ENCODE peak calls at places on chromosome 5, in seven cellular contexts. One of them, this sample, is unnamed.

GRCh38 chr5:113061851-113062631 is 85.4 kb downstream of the DCP2 start:
- DNase-seq in H1: no peak
- DNase-seq in IMR-90: peak
- DNase-seq in neuronal stem cell: no peak
- DNase-seq in trophoblast cell: no peak
- DNase-seq in H9: peak
- DNase-seq in mesenchymal stem cell: peak
- DNase-seq in this sample: no peak

GRCh38 chr5:652023-652515 is 39.9 kb downstream of the CEP72 start:
- DNase-seq in H1: peak
- DNase-seq in IMR-90: no peak
- DNase-seq in mesenchymal stem cell: no peak
- DNase-seq in H9: no peak
- DNase-seq in trophoblast cell: no peak
- DNase-seq in neuronal stem cell: no peak
- DNase-seq in this sample: no peak

GRCh38 chr5:23820764-23821471 is 313.5 kb downstream of the PRDM9 start:
- DNase-seq in H1: no peak
- DNase-seq in trophoblast cell: no peak
- DNase-seq in mesenchymal stem cell: peak
- DNase-seq in IMR-90: peak
- DNase-seq in H9: no peak
- DNase-seq in neuronal stem cell: no peak
- DNase-seq in this sample: peak

GRCh38 chr5:173245319-173246134 is 10.5 kb upstream of the NKX2-5 start:
- DNase-seq in H9: peak
- DNase-seq in H1: no peak
- DNase-seq in neuronal stem cell: no peak
- DNase-seq in mesenchymal stem cell: peak
- DNase-seq in IMR-90: no peak
- DNase-seq in trophoblast cell: no peak
- DNase-seq in this sample: peak

GRCh38 chr5:102481044-102481715 is 17.6 kb downstream of the SLCO6A1 start:
- DNase-seq in H1: no peak
- DNase-seq in trophoblast cell: no peak
- DNase-seq in H9: no peak
- DNase-seq in neuronal stem cell: no peak
- DNase-seq in mesenchymal stem cell: peak
- DNase-seq in IMR-90: no peak
- DNase-seq in this sample: no peak

GRCh38 chr5:171401167-171401947 is 13.7 kb downstream of the NPM1 start:
- DNase-seq in H9: no peak
- DNase-seq in IMR-90: no peak
- DNase-seq in neuronal stem cell: no peak
- DNase-seq in trophoblast cell: no peak
- DNase-seq in H1: no peak
- DNase-seq in mesenchymal stem cell: no peak
- DNase-seq in this sample: no peak

GRCh38 chr5:103587185-103587748 is 24.7 kb upstream of the NUDT12 start:
- DNase-seq in H9: no peak
- DNase-seq in IMR-90: peak
- DNase-seq in neuronal stem cell: peak
- DNase-seq in trophoblast cell: no peak
- DNase-seq in mesenchymal stem cell: peak
- DNase-seq in H1: no peak
- DNase-seq in this sample: peak

GRCh38 chr5:89346573-89346972 is 463.6 kb upstream of the MEF2C start:
- DNase-seq in H1: no peak
- DNase-seq in IMR-90: peak
- DNase-seq in trophoblast cell: no peak
- DNase-seq in H9: no peak
- DNase-seq in neuronal stem cell: no peak
- DNase-seq in mesenchymal stem cell: peak
- DNase-seq in this sample: no peak

GRCh38 chr5:99445805-99446204 is 517.0 kb upstream of the CHD1 start:
- DNase-seq in H9: no peak
- DNase-seq in trophoblast cell: no peak
- DNase-seq in H1: no peak
- DNase-seq in mesenchymal stem cell: no peak
- DNase-seq in IMR-90: no peak
- DNase-seq in neuronal stem cell: no peak
- DNase-seq in this sample: no peak

GRCh38 chr5:8865686-8866374 is 680.0 kb downstream of the SEMA5A start:
- DNase-seq in trophoblast cell: no peak
- DNase-seq in neuronal stem cell: no peak
- DNase-seq in H9: no peak
- DNase-seq in mesenchymal stem cell: no peak
- DNase-seq in IMR-90: no peak
- DNase-seq in H1: no peak
- DNase-seq in this sample: no peak

GRCh38 chr5:1186351-1187233 is 14.8 kb upstream of the SLC6A19 start:
- DNase-seq in trophoblast cell: no peak
- DNase-seq in H9: no peak
- DNase-seq in neuronal stem cell: no peak
- DNase-seq in IMR-90: no peak
- DNase-seq in mesenchymal stem cell: no peak
- DNase-seq in H1: no peak
- DNase-seq in this sample: no peak

GRCh38 chr5:168802337-168802736 is 223.2 kb upstream of the PANK3 start:
- DNase-seq in mesenchymal stem cell: no peak
- DNase-seq in neuronal stem cell: no peak
- DNase-seq in H9: no peak
- DNase-seq in trophoblast cell: no peak
- DNase-seq in IMR-90: no peak
- DNase-seq in H1: no peak
- DNase-seq in this sample: no peak

DNA sequence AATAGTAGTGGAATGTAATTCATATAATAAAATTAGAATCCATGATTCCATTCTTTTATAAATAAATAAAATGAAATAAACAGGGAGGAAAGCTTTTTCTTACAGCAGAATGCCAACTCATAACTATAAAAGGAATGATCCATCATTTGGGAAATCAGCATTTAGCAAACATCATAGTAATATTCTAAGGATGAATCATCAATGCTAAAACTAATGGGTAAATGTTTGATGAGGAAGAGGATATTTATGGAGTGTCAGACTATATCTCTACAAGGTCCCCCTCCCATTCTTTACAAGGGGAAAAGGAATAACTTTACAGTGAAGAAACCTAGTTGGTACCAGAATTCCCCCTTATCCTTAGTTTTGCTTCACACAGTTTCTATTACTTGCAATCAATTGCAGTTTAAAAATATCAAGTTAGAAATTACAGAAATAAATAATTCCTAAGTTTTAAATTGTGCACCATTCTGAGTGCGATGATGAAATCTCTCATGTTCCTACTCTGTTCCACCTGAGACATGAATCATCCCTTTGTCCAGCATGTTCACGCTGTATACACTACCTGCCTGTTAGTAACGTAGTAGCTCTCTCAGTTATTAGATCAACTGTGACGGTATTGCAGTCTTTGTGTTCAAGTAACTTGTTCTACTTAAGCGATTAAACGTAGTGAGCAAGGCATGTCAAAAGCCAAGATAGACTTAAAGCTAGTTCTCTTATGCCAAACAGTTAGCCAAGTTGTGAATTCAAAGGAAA is 14.2 kb upstream of the JAKMIP2 start:
- DNase-seq in H1: no peak
- DNase-seq in mesenchymal stem cell: no peak
- DNase-seq in IMR-90: no peak
- DNase-seq in neuronal stem cell: no peak
- DNase-seq in H9: no peak
- DNase-seq in trophoblast cell: no peak
- DNase-seq in this sample: no peak
- H4K8ac ChIP-seq in H1: no peak
- H4K8ac ChIP-seq in mesenchymal stem cell: no peak
- H4K8ac ChIP-seq in IMR-90: no peak
- H4K8ac ChIP-seq in neuronal stem cell: no peak
- H4K8ac ChIP-seq in H9: no peak
- H4K8ac ChIP-seq in trophoblast cell: no peak
- H4K8ac ChIP-seq in this sample: no peak

GRCh38 chr5:77318060-77318459 is 107.6 kb downstream of the PDE8B start:
- DNase-seq in neuronal stem cell: no peak
- DNase-seq in H1: no peak
- DNase-seq in trophoblast cell: no peak
- DNase-seq in H9: no peak
- DNase-seq in IMR-90: no peak
- DNase-seq in mesenchymal stem cell: no peak
- DNase-seq in this sample: no peak
- H3K4ac ChIP-seq in neuronal stem cell: no peak
- H3K4ac ChIP-seq in H1: no peak
- H3K4ac ChIP-seq in trophoblast cell: no peak
- H3K4ac ChIP-seq in H9: no peak
- H3K4ac ChIP-seq in IMR-90: no peak
- H3K4ac ChIP-seq in mesenchymal stem cell: no peak
- H3K4ac ChIP-seq in this sample: no peak

DNA sequence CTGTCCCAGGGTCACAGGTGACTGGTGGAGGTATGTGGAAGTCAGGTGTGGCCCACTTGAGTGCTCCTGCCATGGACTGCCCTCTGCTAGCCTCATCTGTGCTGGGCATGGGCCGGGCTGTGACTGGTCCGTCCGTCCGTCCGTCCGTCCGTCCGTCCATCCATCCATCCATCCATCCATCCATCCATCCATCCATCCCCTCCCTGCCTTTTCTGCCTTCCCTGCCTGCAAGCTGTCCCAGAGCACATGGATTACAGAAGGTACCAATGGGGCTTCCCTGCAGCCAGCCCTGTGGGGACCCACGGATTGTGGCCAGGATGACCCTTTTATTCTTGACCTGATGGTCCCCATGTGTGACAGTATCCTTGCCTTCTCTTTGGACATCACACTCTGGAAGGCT is 92.5 kb downstream of the MACROH2A1 start:
- DNase-seq in H1: no peak
- DNase-seq in H9: no peak
- DNase-seq in IMR-90: no peak
- DNase-seq in neuronal stem cell: no peak
- DNase-seq in trophoblast cell: no peak
- DNase-seq in mesenchymal stem cell: no peak
- DNase-seq in this sample: no peak
- H4K8ac ChIP-seq in H1: no peak
- H4K8ac ChIP-seq in H9: no peak
- H4K8ac ChIP-seq in IMR-90: no peak
- H4K8ac ChIP-seq in neuronal stem cell: no peak
- H4K8ac ChIP-seq in trophoblast cell: no peak
- H4K8ac ChIP-seq in mesenchymal stem cell: no peak
- H4K8ac ChIP-seq in this sample: no peak

GRCh38 chr5:170020423-170020822 is 40.1 kb upstream of the INSYN2B start:
- DNase-seq in IMR-90: no peak
- DNase-seq in neuronal stem cell: no peak
- DNase-seq in trophoblast cell: no peak
- DNase-seq in H1: no peak
- DNase-seq in H9: no peak
- DNase-seq in mesenchymal stem cell: no peak
- DNase-seq in this sample: no peak
- H3K4ac ChIP-seq in IMR-90: no peak
- H3K4ac ChIP-seq in neuronal stem cell: no peak
- H3K4ac ChIP-seq in trophoblast cell: no peak
- H3K4ac ChIP-seq in H1: no peak
- H3K4ac ChIP-seq in H9: no peak
- H3K4ac ChIP-seq in mesenchymal stem cell: no peak
- H3K4ac ChIP-seq in this sample: no peak